ENCODE peak calls at places on chromosomes 11 and 22, in six cellular contexts. One of them, this sample, is unnamed.

GRCh38 chr22:30029512-30029911 is 50.8 kb upstream of the HORMAD2 start:
- DNase-seq in stomach: no peak
- DNase-seq in ovary: no peak
- DNase-seq in suprapubic skin: no peak
- DNase-seq in HepG2: no peak
- DNase-seq in transverse colon: no peak
- DNase-seq in this sample: no peak

GRCh38 chr22:41184679-41185078 is 20.4 kb upstream of the L3MBTL2 start:
- DNase-seq in HepG2: no peak
- DNase-seq in transverse colon: no peak
- DNase-seq in stomach: no peak
- DNase-seq in suprapubic skin: no peak
- DNase-seq in ovary: no peak
- DNase-seq in this sample: no peak

GRCh38 chr11:44949160-44950035 is 1.3 kb downstream of the TP53I11 start:
- DNase-seq in ovary: peak
- DNase-seq in HepG2: no peak
- DNase-seq in suprapubic skin: no peak
- DNase-seq in stomach: no peak
- DNase-seq in transverse colon: peak
- DNase-seq in this sample: peak

GRCh38 chr11:118098996-118099837 is 12.5 kb upstream of the SMIM35 start:
- DNase-seq in suprapubic skin: no peak
- DNase-seq in transverse colon: no peak
- DNase-seq in stomach: no peak
- DNase-seq in HepG2: no peak
- DNase-seq in ovary: no peak
- DNase-seq in this sample: no peak

GRCh38 chr11:9250139-9250582 is 15.0 kb downstream of the DENND5A start:
- DNase-seq in HepG2: no peak
- DNase-seq in stomach: no peak
- DNase-seq in transverse colon: no peak
- DNase-seq in suprapubic skin: no peak
- DNase-seq in ovary: no peak
- DNase-seq in this sample: no peak

GRCh38 chr11:58318532-58318931 is 40.3 kb downstream of the OR5B17 start:
- DNase-seq in suprapubic skin: no peak
- DNase-seq in stomach: no peak
- DNase-seq in HepG2: no peak
- DNase-seq in transverse colon: no peak
- DNase-seq in ovary: no peak
- DNase-seq in this sample: no peak

GRCh38 chr22:29912605-29913398 is 29.8 kb downstream of the MTMR3 start:
- DNase-seq in suprapubic skin: no peak
- DNase-seq in stomach: no peak
- DNase-seq in transverse colon: no peak
- DNase-seq in ovary: no peak
- DNase-seq in HepG2: no peak
- DNase-seq in this sample: peak

GRCh38 chr11:77617892-77618291 is 19.7 kb downstream of the CLNS1A start:
- DNase-seq in transverse colon: no peak
- DNase-seq in suprapubic skin: no peak
- DNase-seq in ovary: no peak
- DNase-seq in stomach: no peak
- DNase-seq in HepG2: no peak
- DNase-seq in this sample: no peak

GRCh38 chr22:45962756-45963155 is 14.2 kb downstream of the WNT7B start:
- DNase-seq in stomach: no peak
- DNase-seq in suprapubic skin: no peak
- DNase-seq in transverse colon: no peak
- DNase-seq in ovary: no peak
- DNase-seq in HepG2: no peak
- DNase-seq in this sample: no peak

GRCh38 chr11:33060271-33060670 is 20.9 kb downstream of the TCP11L1 start:
- DNase-seq in HepG2: no peak
- DNase-seq in transverse colon: no peak
- DNase-seq in suprapubic skin: no peak
- DNase-seq in stomach: no peak
- DNase-seq in ovary: no peak
- DNase-seq in this sample: no peak

GRCh38 chr11:127275771-127276170 is 275.2 kb upstream of the KIRREL3 start:
- DNase-seq in suprapubic skin: no peak
- DNase-seq in transverse colon: no peak
- DNase-seq in ovary: no peak
- DNase-seq in HepG2: no peak
- DNase-seq in stomach: no peak
- DNase-seq in this sample: no peak

GRCh38 chr11:123585206-123585605 is 69.2 kb downstream of the SCN3B start:
- DNase-seq in ovary: no peak
- DNase-seq in stomach: peak
- DNase-seq in transverse colon: peak
- DNase-seq in HepG2: no peak
- DNase-seq in suprapubic skin: no peak
- DNase-seq in this sample: no peak

GRCh38 chr11:118217575-118217974 is 7.2 kb downstream of the JAML start:
- DNase-seq in ovary: no peak
- DNase-seq in stomach: no peak
- DNase-seq in HepG2: no peak
- DNase-seq in suprapubic skin: no peak
- DNase-seq in transverse colon: no peak
- DNase-seq in this sample: no peak

GRCh38 chr11:35207471-35208403 is 68.8 kb downstream of the CD44 start:
- DNase-seq in suprapubic skin: no peak
- DNase-seq in HepG2: no peak
- DNase-seq in ovary: no peak
- DNase-seq in transverse colon: no peak
- DNase-seq in stomach: no peak
- DNase-seq in this sample: no peak

GRCh38 chr11:83971063-83971462 is 684.9 kb upstream of the CCDC90B start:
- DNase-seq in HepG2: no peak
- DNase-seq in ovary: no peak
- DNase-seq in suprapubic skin: no peak
- DNase-seq in transverse colon: no peak
- DNase-seq in stomach: no peak
- DNase-seq in this sample: no peak

GRCh38 chr11:2386591-2386990 is 9.5 kb downstream of the CD81 start:
- DNase-seq in suprapubic skin: no peak
- DNase-seq in HepG2: no peak
- DNase-seq in stomach: no peak
- DNase-seq in transverse colon: no peak
- DNase-seq in ovary: no peak
- DNase-seq in this sample: no peak

GRCh38 chr11:3015796-3016195 is 23.7 kb upstream of the NAP1L4 start:
- DNase-seq in stomach: no peak
- DNase-seq in suprapubic skin: no peak
- DNase-seq in HepG2: no peak
- DNase-seq in ovary: no peak
- DNase-seq in transverse colon: no peak
- DNase-seq in this sample: no peak

GRCh38 chr11:107970049-107970448 is 38.6 kb upstream of the CUL5 start:
- DNase-seq in suprapubic skin: no peak
- DNase-seq in transverse colon: no peak
- DNase-seq in stomach: no peak
- DNase-seq in HepG2: no peak
- DNase-seq in ovary: no peak
- DNase-seq in this sample: no peak

GRCh38 chr11:109062445-109062844 is 359.5 kb upstream of the C11orf87 start:
- DNase-seq in ovary: no peak
- DNase-seq in transverse colon: no peak
- DNase-seq in suprapubic skin: no peak
- DNase-seq in stomach: no peak
- DNase-seq in HepG2: no peak
- DNase-seq in this sample: no peak

GRCh38 chr22:41943661-41944209 is 3.2 kb downstream of the CENPM start:
- DNase-seq in suprapubic skin: no peak
- DNase-seq in HepG2: no peak
- DNase-seq in transverse colon: peak
- DNase-seq in ovary: no peak
- DNase-seq in stomach: peak
- DNase-seq in this sample: no peak

GRCh38 chr11:116073854-116074837 is 569.9 kb upstream of the CADM1 start:
- DNase-seq in stomach: no peak
- DNase-seq in transverse colon: no peak
- DNase-seq in suprapubic skin: no peak
- DNase-seq in ovary: no peak
- DNase-seq in HepG2: no peak
- DNase-seq in this sample: no peak

GRCh38 chr22:46397951-46398350 is 62.4 kb downstream of the TRMU start:
- DNase-seq in stomach: no peak
- DNase-seq in HepG2: no peak
- DNase-seq in ovary: no peak
- DNase-seq in suprapubic skin: no peak
- DNase-seq in transverse colon: no peak
- DNase-seq in this sample: no peak

GRCh38 chr22:44493206-44493605 is 4.8 kb downstream of the RTL6 start:
- DNase-seq in transverse colon: no peak
- DNase-seq in stomach: no peak
- DNase-seq in suprapubic skin: no peak
- DNase-seq in HepG2: no peak
- DNase-seq in ovary: no peak
- DNase-seq in this sample: no peak

GRCh38 chr11:235180-235997 is 753 bp downstream of the SIRT3 start:
- DNase-seq in transverse colon: no peak
- DNase-seq in stomach: no peak
- DNase-seq in ovary: no peak
- DNase-seq in HepG2: no peak
- DNase-seq in suprapubic skin: no peak
- DNase-seq in this sample: no peak

GRCh38 chr22:23716811-23717801 is 26.3 kb downstream of the RGL4 start:
- DNase-seq in suprapubic skin: peak
- DNase-seq in ovary: peak
- DNase-seq in stomach: peak
- DNase-seq in HepG2: peak
- DNase-seq in transverse colon: peak
- DNase-seq in this sample: peak
- TF ChIP-seq EP300 in suprapubic skin: no peak
- TF ChIP-seq EP300 in ovary: no peak
- TF ChIP-seq EP300 in stomach: no peak
- TF ChIP-seq EP300 in HepG2: no peak
- TF ChIP-seq EP300 in transverse colon: no peak
- TF ChIP-seq EP300 in this sample: no peak

DNA sequence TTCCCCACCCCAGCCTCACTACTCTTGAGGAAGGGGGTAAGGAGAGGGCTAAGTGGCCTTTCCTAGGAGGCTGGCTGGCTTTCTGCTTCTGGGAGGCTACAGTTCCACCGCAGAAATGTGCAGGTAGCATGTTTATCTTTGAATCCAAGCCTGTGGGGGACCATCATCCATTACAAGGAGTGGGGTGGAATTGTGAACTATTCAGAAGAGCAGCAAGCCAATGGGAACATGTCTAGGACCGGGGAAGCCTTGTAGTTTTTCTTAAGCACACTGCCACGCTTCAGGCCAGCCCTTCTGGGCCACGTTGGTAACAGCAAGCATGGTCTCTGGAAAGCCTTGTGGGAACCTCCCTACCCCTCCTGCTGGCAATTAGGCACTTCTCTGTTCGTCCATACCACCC is 100.3 kb downstream of the AMOTL1 start:
- DNase-seq in HepG2: no peak
- DNase-seq in suprapubic skin: no peak
- DNase-seq in stomach: no peak
- DNase-seq in transverse colon: no peak
- DNase-seq in ovary: no peak
- DNase-seq in this sample: no peak
- TF ChIP-seq EP300 in HepG2: no peak
- TF ChIP-seq EP300 in suprapubic skin: no peak
- TF ChIP-seq EP300 in stomach: no peak
- TF ChIP-seq EP300 in transverse colon: no peak
- TF ChIP-seq EP300 in ovary: no peak
- TF ChIP-seq EP300 in this sample: no peak

DNA sequence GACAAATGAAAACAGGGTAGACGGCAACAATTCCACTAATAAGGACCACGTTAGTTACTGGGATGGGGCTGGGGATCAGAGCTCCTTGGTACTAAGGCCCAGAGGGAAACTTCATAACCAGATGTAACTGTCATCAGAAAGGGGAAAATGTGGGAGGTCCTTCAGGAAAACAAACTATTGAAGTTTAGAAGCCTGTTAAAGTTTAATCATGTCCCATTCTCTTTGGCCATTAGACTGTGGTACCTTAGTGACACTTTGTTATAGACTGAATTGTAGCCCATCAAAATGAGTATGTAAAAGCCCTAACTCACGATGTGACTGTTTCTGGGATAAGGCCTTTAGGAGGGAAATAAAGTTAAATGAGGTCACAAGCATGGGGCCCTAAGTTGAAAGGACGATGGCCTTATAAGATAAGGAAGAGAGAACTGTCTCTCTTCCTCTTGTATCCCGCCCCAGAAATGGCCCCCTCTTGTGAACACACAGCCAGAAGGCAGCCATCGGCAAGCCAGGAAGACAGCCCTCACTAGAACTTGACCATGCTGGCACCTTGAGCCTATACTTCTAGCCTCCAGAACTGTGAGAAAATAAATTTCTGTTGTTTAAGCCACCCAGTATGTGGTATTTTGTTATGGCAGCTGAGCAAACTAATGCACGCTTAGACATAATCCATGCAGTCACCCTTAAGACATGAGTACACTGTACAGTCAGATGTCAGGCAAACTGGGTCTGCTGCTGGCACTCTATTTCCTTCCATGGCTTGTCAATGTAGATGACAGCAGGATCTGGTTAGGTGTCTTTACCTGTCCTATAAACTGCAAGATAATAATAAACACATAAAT is 26.9 kb upstream of the USP47 start:
- DNase-seq in HepG2: no peak
- DNase-seq in ovary: no peak
- DNase-seq in suprapubic skin: no peak
- DNase-seq in transverse colon: no peak
- DNase-seq in stomach: no peak
- DNase-seq in this sample: no peak
- TF ChIP-seq EP300 in HepG2: no peak
- TF ChIP-seq EP300 in ovary: no peak
- TF ChIP-seq EP300 in suprapubic skin: no peak
- TF ChIP-seq EP300 in transverse colon: no peak
- TF ChIP-seq EP300 in stomach: no peak
- TF ChIP-seq EP300 in this sample: no peak

DNA sequence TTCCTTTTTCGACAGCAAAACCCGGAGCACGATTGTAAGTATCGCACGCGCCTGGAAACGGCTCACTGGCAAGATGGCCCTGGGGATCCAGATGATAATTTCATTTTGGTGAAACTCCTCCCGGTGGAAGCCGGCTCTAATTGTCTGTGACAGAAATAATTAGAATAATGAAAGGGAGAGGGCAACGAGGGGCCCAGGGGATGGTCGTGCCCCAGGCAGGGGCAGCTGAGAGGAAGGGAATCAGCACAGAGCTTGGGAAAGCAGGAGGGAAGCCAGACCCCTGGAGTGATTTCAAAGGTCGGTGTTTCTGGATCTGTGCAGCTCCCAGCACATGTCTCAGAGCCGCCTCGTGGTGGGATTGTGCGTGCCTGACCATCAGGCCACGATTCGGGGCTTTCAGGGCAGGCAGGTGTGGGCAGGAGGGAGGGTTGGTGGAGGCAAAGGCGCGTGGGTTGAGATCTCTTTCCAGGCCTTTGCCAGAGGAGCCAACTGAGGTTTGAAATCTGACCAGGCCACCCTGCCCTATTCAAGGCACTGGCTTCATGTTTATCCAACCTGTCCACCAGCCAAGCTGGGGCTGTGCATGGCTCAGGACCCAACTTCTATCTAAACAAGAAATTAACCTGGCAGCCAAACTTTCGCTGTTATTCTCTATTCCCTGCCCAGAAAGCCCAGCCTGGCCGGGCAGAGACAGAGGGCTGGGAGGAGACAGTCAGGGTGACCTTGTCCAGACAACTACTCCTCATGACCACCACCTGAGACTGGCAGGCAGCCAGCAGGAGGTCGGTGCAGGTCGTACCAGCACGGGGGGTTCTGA is 27.8 kb downstream of the ANO1 start:
- DNase-seq in transverse colon: no peak
- DNase-seq in HepG2: no peak
- DNase-seq in ovary: no peak
- DNase-seq in suprapubic skin: no peak
- DNase-seq in stomach: peak
- DNase-seq in this sample: no peak
- TF ChIP-seq EP300 in transverse colon: no peak
- TF ChIP-seq EP300 in HepG2: no peak
- TF ChIP-seq EP300 in ovary: no peak
- TF ChIP-seq EP300 in suprapubic skin: no peak
- TF ChIP-seq EP300 in stomach: no peak
- TF ChIP-seq EP300 in this sample: no peak